ENCODE peak calls at places on chromosomes 5 and 9, in six cellular contexts. V, S, U, R, F and Y are unnamed samples.

GRCh38 chr5:52119768-52120167 is 667.9 kb upstream of the ITGA1 start:
- DNase-seq in S (no peak), U (no peak), R (no peak), V (no peak), F (no peak), Y (no peak)

GRCh38 chr5:174951151-174951780 is 226.9 kb downstream of the MSX2 start:
- DNase-seq in S (peak), V (no peak), F (no peak), U (peak), R (peak), Y (peak)

GRCh38 chr5:129078247-129078646 is 16.3 kb upstream of the ISOC1 start:
- DNase-seq in S (no peak), F (no peak), U (no peak), V (no peak), R (no peak), Y (no peak)

GRCh38 chr9:93091453-93092081 is 4.5 kb upstream of the CARD19 start:
- DNase-seq in S (peak), V (peak), U (peak), F (peak), R (peak), Y (peak)

GRCh38 chr5:169954786-169955185 is 25.5 kb downstream of the INSYN2B start:
- DNase-seq in V (no peak), R (no peak), S (no peak), U (no peak), F (no peak), Y (no peak)

GRCh38 chr9:36818242-36818938 is 215.7 kb downstream of the PAX5 start:
- DNase-seq in V (peak), F (no peak), R (no peak), U (peak), S (no peak), Y (no peak)

GRCh38 chr9:98087420-98088354 is 31.2 kb downstream of the NANS start:
- DNase-seq in V (peak), U (peak), R (no peak), F (peak), S (peak), Y (peak)

GRCh38 chr9:38733503-38733902 is 13.6 kb upstream of the FAM240B start:
- DNase-seq in V (no peak), S (no peak), U (no peak), R (no peak), F (no peak), Y (no peak)

GRCh38 chr9:28539432-28539831 is 966.2 kb upstream of the C9orf72 start:
- DNase-seq in S (peak), V (no peak), F (no peak), U (no peak), R (no peak), Y (peak)

GRCh38 chr5:73812457-73812856 is 186.5 kb downstream of the ARHGEF28 start:
- DNase-seq in F (no peak), V (no peak), U (no peak), S (peak), R (no peak), Y (no peak)

GRCh38 chr9:135702002-135702721 is at the start of gene KCNT1:
- DNase-seq in V (no peak), R (no peak), U (peak), F (peak), S (peak), Y (peak)

GRCh38 chr5:139562847-139563246 is 1.7 kb downstream of the UBE2D2 start:
- DNase-seq in F (no peak), U (no peak), R (no peak), S (no peak), V (no peak), Y (no peak)

GRCh38 chr9:37200572-37201005 is 80.2 kb downstream of the ZCCHC7 start:
- DNase-seq in V (no peak), R (no peak), U (no peak), S (peak), F (no peak), Y (peak)

GRCh38 chr9:38370231-38370630 is 22.3 kb upstream of the ALDH1B1 start:
- DNase-seq in U (no peak), S (no peak), R (no peak), F (no peak), V (no peak), Y (no peak)

GRCh38 chr5:80128129-80128528 is 93.0 kb downstream of the THBS4 start:
- DNase-seq in S (no peak), F (no peak), R (no peak), V (no peak), U (no peak), Y (no peak)

GRCh38 chr9:120718328-120718727 is 4.1 kb upstream of the MEGF9 start:
- DNase-seq in F (no peak), U (no peak), R (no peak), S (no peak), V (no peak), Y (no peak)
- H3K27ac ChIP-seq in F (no peak), U (no peak), R (no peak), S (no peak), V (no peak), Y (no peak)

GRCh38 chr9:17744786-17745185 is 165.9 kb downstream of the SH3GL2 start:
- DNase-seq in S (peak), R (no peak), F (no peak), V (no peak), U (peak), Y (peak)

GRCh38 chr9:17739022-17739421 is 160.2 kb downstream of the SH3GL2 start:
- DNase-seq in R (no peak), U (no peak), F (no peak), V (no peak), S (no peak), Y (no peak)

DNA sequence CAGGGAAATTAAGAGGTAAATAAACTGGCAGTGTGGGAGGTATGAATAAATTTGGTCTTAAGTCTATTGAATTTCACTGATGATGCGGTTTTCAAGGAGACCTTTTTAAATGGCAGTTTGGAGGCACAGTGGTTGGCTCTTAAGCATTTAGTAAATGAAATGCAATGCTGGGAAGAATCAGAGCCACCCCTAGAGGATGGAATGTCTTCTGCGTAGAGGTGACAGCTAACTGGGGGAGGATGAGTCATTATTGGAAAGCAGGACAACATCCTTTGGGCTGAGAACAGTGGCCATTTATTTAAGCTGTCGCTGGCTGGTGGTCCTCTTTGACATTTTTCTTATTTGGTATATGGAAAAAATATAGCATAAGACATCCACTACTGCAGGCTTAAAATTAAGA is 163.2 kb downstream of the SH3GL2 start:
- DNase-seq in R (no peak), S (no peak), U (peak), F (no peak), V (no peak), Y (no peak)
- TF ChIP-seq CTCF in R (no peak), S (peak), U (peak), F (no peak), V (no peak), Y (no peak)

GRCh38 chr5:154284433-154284832 is 93.9 kb downstream of the GALNT10 start:
- DNase-seq in F (no peak), V (no peak), U (no peak), S (no peak), R (no peak), Y (no peak)

GRCh38 chr5:154285661-154286408 is 95.3 kb downstream of the GALNT10 start:
- DNase-seq in S (no peak), V (no peak), U (peak), F (no peak), R (no peak), Y (peak)

GRCh38 chr5:154287136-154287535 is 96.6 kb downstream of the GALNT10 start:
- DNase-seq in R (no peak), F (peak), V (no peak), U (peak), S (no peak), Y (peak)

GRCh38 chr5:154286557-154286956 is 96.0 kb downstream of the GALNT10 start:
- DNase-seq in U (peak), S (no peak), V (no peak), F (no peak), R (no peak), Y (no peak)

DNA sequence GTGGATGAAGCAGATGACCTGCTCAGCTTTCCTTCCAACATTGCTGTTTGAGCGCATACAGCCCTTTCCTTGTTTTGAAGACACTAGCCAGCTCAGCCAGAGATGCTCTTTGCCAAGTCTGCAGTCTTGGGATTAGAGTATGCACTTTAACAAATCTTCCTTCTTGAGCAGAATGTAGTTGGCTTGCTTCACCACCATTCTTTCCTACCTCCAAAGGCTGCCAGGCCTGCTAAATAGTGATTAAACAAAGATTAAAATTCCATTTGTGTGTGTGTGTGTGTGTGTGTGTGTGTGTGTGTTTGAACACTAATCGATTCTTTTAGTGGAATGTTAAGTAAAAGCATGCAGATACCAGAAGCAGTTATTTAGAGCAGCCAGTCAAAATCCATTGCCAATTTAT is 97.6 kb downstream of the GALNT10 start:
- DNase-seq in U (peak), S (no peak), R (no peak), V (no peak), F (no peak), Y (no peak)
- H3K27ac ChIP-seq in U (no peak), S (no peak), R (peak), V (peak), F (peak), Y (no peak)

DNA sequence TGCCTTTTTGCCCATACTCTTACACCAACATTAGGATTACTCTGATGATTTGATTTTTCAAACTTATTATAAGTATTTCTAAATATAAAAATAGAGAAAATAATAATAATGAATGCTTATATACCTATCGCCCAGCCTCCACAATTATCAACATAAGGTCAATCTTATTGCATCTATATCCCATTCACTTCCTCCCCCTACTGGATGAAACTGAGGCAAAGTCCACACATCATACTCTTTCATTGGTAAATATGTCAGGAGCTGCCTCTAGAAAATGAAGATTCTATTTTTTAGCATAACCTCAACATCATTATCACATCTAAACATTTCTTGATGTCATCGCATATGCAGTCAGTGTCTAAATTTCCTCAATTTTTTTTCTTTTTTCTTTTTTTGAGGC is 44.3 kb downstream of the SH3RF2 start:
- DNase-seq in U (no peak), V (no peak), S (no peak), R (no peak), F (no peak), Y (peak)
- TF ChIP-seq CTCF in U (peak), V (no peak), S (peak), R (no peak), F (no peak), Y (no peak)

GRCh38 chr9:129493002-129493713 is 127.7 kb downstream of the C9orf50 start:
- DNase-seq in S (no peak), F (no peak), R (no peak), V (no peak), U (peak), Y (no peak)

GRCh38 chr9:129491486-129491855 is 129.4 kb downstream of the C9orf50 start:
- DNase-seq in V (peak), S (no peak), U (peak), R (peak), F (peak), Y (no peak)

GRCh38 chr9:129489838-129490582 is 130.9 kb downstream of the C9orf50 start:
- DNase-seq in S (no peak), R (no peak), U (no peak), V (no peak), F (no peak), Y (no peak)

GRCh38 chr9:129493714-129494047 is 127.2 kb downstream of the C9orf50 start:
- DNase-seq in R (no peak), U (no peak), S (no peak), V (no peak), F (no peak), Y (no peak)

DNA sequence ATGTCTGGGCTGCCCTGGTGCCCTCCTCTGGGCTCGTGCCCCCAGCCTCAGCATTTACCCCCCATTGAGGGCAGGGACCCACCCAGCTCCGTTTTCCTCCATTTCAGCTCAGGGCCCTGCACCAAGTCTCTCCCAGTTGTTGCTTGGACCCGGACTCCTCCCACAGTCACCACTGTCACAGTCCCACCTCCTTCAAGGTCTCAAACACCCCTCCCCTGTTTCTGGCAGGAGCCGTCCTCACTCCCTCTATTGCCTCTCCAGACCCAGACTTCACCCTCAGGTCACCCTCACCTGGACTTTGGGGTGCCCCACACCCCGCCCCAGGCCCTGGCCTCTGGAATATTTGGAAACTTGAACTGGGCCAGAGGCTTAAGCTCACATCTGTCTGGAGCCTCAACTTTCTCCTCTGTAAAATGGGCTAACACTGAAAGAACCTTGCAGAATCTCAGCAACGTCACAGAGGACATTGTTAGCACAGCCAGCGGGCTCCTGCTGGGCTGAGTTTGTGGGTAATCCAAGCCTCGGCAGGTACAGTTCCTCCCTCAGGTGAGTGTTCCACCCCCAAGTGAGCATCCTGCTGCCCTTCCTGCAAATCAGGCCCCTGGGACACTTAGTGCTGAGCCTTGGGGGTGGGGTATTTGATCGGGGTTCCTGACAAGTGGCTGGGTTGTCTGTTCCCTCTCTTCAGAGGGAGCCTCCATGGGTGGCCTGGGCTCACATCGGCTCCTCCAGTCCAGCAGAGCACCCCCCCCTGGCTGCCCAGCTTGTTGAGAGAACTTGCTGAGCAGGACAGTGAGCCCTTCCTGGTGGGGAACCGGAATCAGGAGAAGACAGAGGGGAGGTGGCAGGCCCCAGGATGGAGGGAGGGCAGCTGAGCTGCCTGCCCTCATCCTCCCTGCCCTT is 130.1 kb downstream of the C9orf50 start:
- DNase-seq in F (peak), S (no peak), V (no peak), U (peak), R (no peak), Y (no peak)
- H3K27ac ChIP-seq in F (peak), S (no peak), V (peak), U (peak), R (peak), Y (peak)

DNA sequence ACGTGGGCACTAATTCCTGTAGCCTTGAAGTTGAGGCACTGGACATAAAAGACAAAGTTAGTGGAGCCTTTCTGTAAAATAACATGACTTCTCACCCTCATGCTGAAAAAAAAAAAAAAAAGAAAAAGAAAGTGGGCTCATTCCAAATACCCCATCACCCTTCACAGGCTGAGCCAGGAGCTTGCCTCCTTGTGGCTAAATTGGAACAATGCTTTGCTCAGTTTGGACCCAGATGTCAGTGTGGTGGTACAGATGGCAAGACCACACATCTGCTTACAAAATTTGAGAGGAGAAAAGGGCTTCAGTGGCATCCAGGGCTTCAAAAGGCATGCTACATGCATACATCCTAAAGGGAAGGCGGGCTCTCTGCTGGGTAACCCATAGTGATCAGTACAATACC is 342.8 kb downstream of the EBF1 start:
- DNase-seq in U (peak), F (no peak), V (no peak), S (no peak), R (no peak), Y (no peak)
- TF ChIP-seq CTCF in U (peak), F (no peak), V (no peak), S (peak), R (no peak), Y (no peak)

DNA sequence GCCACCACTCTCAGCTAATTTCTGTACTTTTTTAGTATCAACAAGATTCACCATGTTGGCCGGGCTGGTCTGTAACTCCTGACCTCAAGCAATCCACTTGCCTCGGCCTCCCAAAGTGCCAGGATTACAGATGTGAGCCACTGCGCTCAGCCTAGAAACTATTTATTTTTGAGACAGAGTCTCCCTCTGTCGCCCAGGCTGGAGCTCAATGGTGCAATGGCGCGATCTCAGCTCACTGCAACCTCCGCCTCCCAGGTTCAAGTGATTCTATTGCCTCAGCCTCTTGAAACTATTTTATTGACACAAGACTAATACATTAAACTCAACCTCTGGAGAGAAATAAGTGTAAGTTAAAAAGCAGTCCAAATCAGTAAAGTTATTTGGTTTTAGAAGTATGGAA is 34.0 kb downstream of the IL6ST start:
- DNase-seq in R (no peak), S (no peak), V (no peak), F (peak), U (no peak), Y (no peak)
- H3K27ac ChIP-seq in R (no peak), S (no peak), V (no peak), F (no peak), U (no peak), Y (no peak)

DNA sequence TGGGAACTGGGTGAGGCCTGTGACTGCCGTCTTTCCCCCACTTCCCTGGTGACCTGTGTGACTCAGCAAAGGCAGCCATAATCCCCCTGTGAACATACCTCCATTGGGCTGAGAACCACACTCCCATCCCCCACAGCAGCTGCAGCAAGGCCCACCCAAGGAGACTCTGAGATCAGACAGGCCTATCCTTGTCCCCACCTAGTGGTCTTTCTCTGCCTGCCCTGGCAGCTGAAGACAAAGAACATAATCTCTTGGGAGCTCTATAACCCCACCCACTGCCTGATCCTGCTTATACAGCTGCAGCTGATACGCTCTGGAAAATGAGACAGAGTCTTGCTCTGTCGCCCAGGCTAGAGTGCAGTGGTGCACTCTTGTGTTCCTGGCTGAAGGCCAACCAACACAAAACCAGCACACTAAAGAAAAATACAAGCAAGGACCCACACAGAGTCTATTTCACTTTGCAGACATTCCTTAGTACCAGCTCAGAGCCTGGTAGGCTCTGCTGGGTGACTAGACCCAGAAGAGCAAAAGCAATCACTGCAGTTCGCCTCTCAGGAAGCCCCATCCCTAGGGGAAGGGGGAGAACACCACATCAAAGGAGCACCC is 106.7 kb downstream of the MCTP1 start:
- DNase-seq in F (no peak), U (peak), R (no peak), S (no peak), V (no peak), Y (no peak)
- TF ChIP-seq CTCF in F (no peak), U (peak), R (no peak), S (no peak), V (no peak), Y (no peak)

GRCh38 chr9:112074250-112075008 is 100.7 kb downstream of the SUSD1 start:
- DNase-seq in U (peak), R (peak), S (peak), F (no peak), V (peak), Y (peak)
- H3K27ac ChIP-seq in U (no peak), R (peak), S (peak), F (peak), V (peak), Y (peak)

DNA sequence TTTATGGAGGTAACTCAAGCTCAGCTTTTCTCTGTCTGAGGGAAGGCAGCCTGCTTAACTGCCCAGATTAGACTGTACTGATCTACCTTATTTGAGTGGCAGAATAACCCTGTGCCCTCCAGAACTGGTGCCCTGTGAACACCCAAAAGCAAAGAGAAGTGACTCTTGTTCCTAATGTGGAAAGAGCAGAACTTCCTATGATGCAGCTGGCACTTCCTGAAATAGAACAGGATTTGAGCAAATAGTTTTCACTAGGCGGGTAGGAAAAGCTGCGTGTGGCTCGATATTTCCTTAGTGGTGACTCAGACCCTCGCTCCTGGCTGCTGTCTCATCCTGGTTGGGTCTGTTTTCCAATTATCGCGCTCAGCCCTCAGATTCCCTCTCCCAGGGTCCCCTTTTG is 89.9 kb downstream of the SH3TC2 start:
- DNase-seq in V (no peak), S (peak), F (no peak), R (peak), U (no peak), Y (peak)
- TF ChIP-seq CTCF in V (no peak), S (no peak), F (no peak), R (no peak), U (no peak), Y (no peak)